ENCODE peak calls at places on chromosomes 16 and 17, in six cellular contexts. V is stimulated activated CD8-positive, alpha-beta memory T cell treated with anti-CD3 and anti-CD28 coated beads, Interleukin-12 subunit alpha, Interleukin-12 subunit beta, amount 100 ng/mL, for 4 hours; H is neural progenitor cell; B is activated CD4-positive, alpha-beta T cell treated with anti-CD3 and anti-CD28 coated beads, Interleukin-2, amount 50 U/mL, for 48 hours; J is occipital lobe; D is B cell. K is an unnamed sample.

GRCh38 chr16:75152635-75153034 is 4.3 kb downstream of the ZFP1 start:
- DNase-seq in D (no peak), H (no peak), B (no peak), V (no peak), J (no peak), K (no peak)

GRCh38 chr16:19130852-19131808 is 17.4 kb downstream of the ITPRIPL2 start:
- DNase-seq in H (no peak), J (no peak), B (no peak), V (no peak), D (no peak), K (no peak)

GRCh38 chr16:1379054-1379862 is 27.5 kb downstream of the GNPTG start:
- DNase-seq in D (peak), J (peak), H (peak), B (peak), V (peak), K (peak)

GRCh38 chr16:65415460-65415859 is 293.6 kb upstream of the CDH11 start:
- DNase-seq in H (no peak), V (no peak), B (no peak), D (no peak), J (no peak), K (no peak)

GRCh38 chr16:81040837-81041236 is 5.2 kb downstream of the ATMIN start:
- DNase-seq in D (no peak), J (no peak), H (peak), V (no peak), B (no peak), K (no peak)

GRCh38 chr17:67911038-67911782 is 85.1 kb downstream of the C17orf58 start:
- DNase-seq in B (no peak), H (no peak), J (no peak), V (no peak), D (no peak), K (no peak)

GRCh38 chr17:81066771-81067315 is 31.9 kb downstream of the BAIAP2 start:
- DNase-seq in V (no peak), D (no peak), J (no peak), B (no peak), H (no peak), K (no peak)

GRCh38 chr17:74923538-74924249 is 379 bp upstream of the OTOP2 start:
- DNase-seq in B (peak), D (peak), H (peak), J (peak), V (peak), K (peak)

GRCh38 chr17:73532441-73532901 is 111.8 kb downstream of the SDK2 start:
- DNase-seq in B (no peak), H (no peak), V (no peak), D (no peak), J (no peak), K (no peak)

GRCh38 chr17:82143333-82143732 is 45.3 kb upstream of the FASN start:
- DNase-seq in B (no peak), J (no peak), D (no peak), V (no peak), H (no peak), K (no peak)

GRCh38 chr16:23670137-23670776 is 8.4 kb upstream of the PLK1 start:
- DNase-seq in B (peak), H (no peak), V (no peak), D (peak), J (no peak), K (peak)

GRCh38 chr17:27453466-27453865 is 2.8 kb upstream of the KSR1 start:
- DNase-seq in H (no peak), D (no peak), B (no peak), J (no peak), V (no peak), K (no peak)

GRCh38 chr17:46984892-46985291 is 5.8 kb upstream of the RPRML start:
- DNase-seq in V (no peak), H (no peak), D (no peak), B (no peak), J (no peak), K (no peak)

GRCh38 chr16:4696172-4696904 is 3.0 kb downstream of the NUDT16L1 start:
- DNase-seq in V (no peak), B (no peak), H (no peak), D (peak), J (no peak), K (no peak)

GRCh38 chr17:47808830-47809480 is 12.6 kb downstream of the OSBPL7 start:
- DNase-seq in D (no peak), B (no peak), H (no peak), V (no peak), J (no peak), K (no peak)

GRCh38 chr16:79175286-79176057 is 425.1 kb downstream of the MAF start:
- DNase-seq in J (no peak), V (no peak), D (no peak), H (no peak), B (no peak), K (no peak)